ENCODE peak calls at places on chromosomes 11 and 22, in eight cellular contexts. J, C, W, A, Q, F, O and S are unnamed samples.

GRCh38 chr11:92457250-92457649 is 232.6 kb downstream of the FAT3 start:
- DNase-seq in J (no peak), C (no peak), W (no peak), A (no peak), Q (no peak), F (no peak), O (no peak), S (peak; percentile 4)

GRCh38 chr11:61893981-61894380 is 2.6 kb upstream of the FADS3 start:
- DNase-seq in J (no peak), C (no peak), W (no peak), A (no peak), Q (no peak), F (peak; percentile 90), O (no peak), S (peak; percentile 75)

GRCh38 chr11:81744336-81745116 is 989.1 kb downstream of the FAM181B start:
- DNase-seq in J (no peak), C (no peak), W (no peak), A (no peak), Q (no peak), F (no peak), O (no peak), S (no peak)

GRCh38 chr11:61367406-61367805 is 5.2 kb downstream of the TMEM138 start:
- DNase-seq in J (no peak), C (no peak), W (no peak), A (no peak), Q (no peak), F (no peak), O (no peak), S (no peak)

GRCh38 chr22:35524966-35525686 is 15.5 kb upstream of the RASD2 start:
- DNase-seq in J (no peak), C (no peak), W (peak; percentile 53), A (no peak), Q (no peak), F (peak; percentile 34), O (no peak), S (no peak)

GRCh38 chr11:92259861-92260260 is 35.2 kb downstream of the FAT3 start:
- DNase-seq in J (no peak), C (no peak), W (no peak), A (no peak), Q (no peak), F (no peak), O (no peak), S (no peak)

GRCh38 chr11:19722702-19723101 is 10.1 kb downstream of the NAV2 start:
- DNase-seq in J (no peak), C (no peak), W (no peak), A (no peak), Q (no peak), F (no peak), O (no peak), S (no peak)

GRCh38 chr11:63918576-63919171 is 1.7 kb upstream of the RCOR2 start:
- DNase-seq in J (no peak), C (no peak), W (peak; percentile 58), A (no peak), Q (no peak), F (no peak), O (no peak), S (peak; percentile 43)

GRCh38 chr22:48797731-48798130 is 1029.9 kb downstream of the BRD1 start:
- DNase-seq in J (no peak), C (no peak), W (no peak), A (no peak), Q (no peak), F (no peak), O (no peak), S (no peak)

GRCh38 chr11:68116126-68116525 is 5.1 kb downstream of the CHKA start:
- DNase-seq in J (no peak), C (no peak), W (no peak), A (no peak), Q (no peak), F (no peak), O (no peak), S (no peak)

GRCh38 chr22:46803936-46804335 is 41.5 kb downstream of the TBC1D22A start:
- DNase-seq in J (no peak), C (no peak), W (no peak), A (no peak), Q (no peak), F (no peak), O (no peak), S (no peak)

GRCh38 chr11:110091995-110092576 is 1.1 kb upstream of the ZC3H12C start:
- DNase-seq in J (no peak), C (no peak), W (peak; percentile 29), A (no peak), Q (no peak), F (peak; percentile 11), O (no peak), S (no peak)

GRCh38 chr11:27028653-27029052 is 12.0 kb upstream of the BBOX1 start:
- DNase-seq in J (no peak), C (no peak), W (no peak), A (no peak), Q (no peak), F (peak; percentile 78), O (no peak), S (no peak)

GRCh38 chr22:43467171-43467570 is 55.4 kb downstream of the MPPED1 start:
- DNase-seq in J (no peak), C (no peak), W (no peak), A (no peak), Q (no peak), F (no peak), O (no peak), S (no peak)